ENCODE peak calls at places on chromosomes 4 and X, in five cellular contexts. V is activated CD8-positive, alpha-beta memory T cell treated with anti-CD3 and anti-CD28 coated beads for 48 hours; L is GM23338; D is GM10248; G is H54. K is an unnamed sample.

GRCh38 chrX:17944833-17945497 is 83.9 kb upstream of the RAI2 start:
- DNase-seq in V (no peak), L (peak; percentile 57), D (peak; percentile 5), G (no peak), K (peak; percentile 32)

GRCh38 chrX:20693071-20693470 is 426.4 kb upstream of the RPS6KA3 start:
- DNase-seq in V (no peak), L (no peak), D (no peak), G (no peak), K (no peak)

GRCh38 chr4:89171176-89171575 is 59.8 kb downstream of the TIGD2 start:
- DNase-seq in V (no peak), L (no peak), D (no peak), G (no peak), K (no peak)

GRCh38 chr4:56050584-56050983 is 101.8 kb downstream of the CEP135 start:
- DNase-seq in V (no peak), L (no peak), D (no peak), G (no peak), K (peak; percentile 16)

GRCh38 chrX:40096395-40097091 is 1.2 kb downstream of the BCOR start:
- DNase-seq in V (no peak), L (no peak), D (no peak), G (no peak), K (peak; percentile 56)

GRCh38 chrX:137563681-137564651 is 2.0 kb upstream of the ZIC3 start:
- DNase-seq in V (no peak), L (peak; percentile 73), D (no peak), G (no peak), K (no peak)

GRCh38 chr4:19678763-19679162 is 572.9 kb upstream of the SLIT2 start:
- DNase-seq in V (no peak), L (no peak), D (no peak), G (no peak), K (no peak)

GRCh38 chrX:44989995-44990770 is 117.2 kb downstream of the KDM6A start:
- DNase-seq in V (no peak), L (no peak), D (no peak), G (no peak), K (no peak)

GRCh38 chrX:64975491-64975890 is 759 bp downstream of the ZC4H2 start:
- DNase-seq in V (no peak), L (peak; percentile 60), D (peak; percentile 9), G (no peak), K (peak; percentile 49)

GRCh38 chrX:47619486-47620302 is at the start of gene SYN1:
- DNase-seq in V (peak; percentile 44), L (peak; percentile 79), D (peak; percentile 90), G (no peak), K (no peak)

GRCh38 chr4:169009281-169010124 is 552 bp downstream of the CBR4 start:
- DNase-seq in V (peak; percentile 24), L (peak; percentile 69), D (peak; percentile 41), G (no peak), K (peak; percentile 80)

GRCh38 chr4:125060376-125060775 is 254.4 kb upstream of the FAT4 start:
- DNase-seq in V (no peak), L (no peak), D (no peak), G (no peak), K (no peak)

GRCh38 chrX:31227250-31227649 is 155.4 kb upstream of the FTHL17 start:
- DNase-seq in V (no peak), L (no peak), D (no peak), G (no peak), K (no peak)

GRCh38 chr4:152709675-152710438 is 30.1 kb upstream of the TMEM154 start:
- DNase-seq in V (no peak), L (peak; percentile 17), D (peak; percentile 67), G (no peak), K (no peak)

K was measured in OCI-LY7.